ENCODE peak calls at places on chromosomes 2 and 18, in four cellular contexts. N is fibroblast of mammary gland, H is left lung, B is cardiac muscle cell. L is an unnamed sample.
A peak's percentile ranks its signal among the peaks of the same experiment; 100 is the strongest.

GRCh38 chr2:145832681-145833080 is 1312.8 kb upstream of the ZEB2 start:
- DNase-seq in N (no peak), H (no peak), B (no peak), L (no peak)

GRCh38 chr2:16060125-16060935 is 120.0 kb downstream of the MYCN start:
- DNase-seq in N (no peak), H (no peak), B (no peak), L (no peak)

GRCh38 chr2:8719528-8719927 is 37.7 kb downstream of the ID2 start:
- DNase-seq in N (peak; percentile 69), H (no peak), B (peak; percentile 15), L (peak; percentile 5)

GRCh38 chr2:85851253-85851955 is 37.4 kb downstream of the ST3GAL5 start:
- DNase-seq in N (peak; percentile 28), H (no peak), B (no peak), L (no peak)

GRCh38 chr2:15798716-15799431 is 141.5 kb upstream of the MYCN start:
- DNase-seq in N (no peak), H (no peak), B (no peak), L (no peak)

GRCh38 chr18:62663731-62664336 is 51.5 kb upstream of the PHLPP1 start:
- DNase-seq in N (peak; percentile 79), H (no peak), B (peak; percentile 18), L (peak; percentile 42)

GRCh38 chr2:96260404-96261260 is 5.2 kb downstream of the TMEM127 start:
- DNase-seq in N (peak; percentile 94), H (peak; percentile 62), B (peak; percentile 83), L (peak; percentile 84)

GRCh38 chr2:176164803-176165597 is 7.9 kb downstream of the HOXD3 start:
- DNase-seq in N (no peak), H (no peak), B (no peak), L (no peak)

GRCh38 chr18:37481491-37481890 is 84.1 kb downstream of the CELF4 start:
- DNase-seq in N (peak; percentile 3), H (no peak), B (peak; percentile 18), L (no peak)

GRCh38 chr2:203777030-203777429 is 70.6 kb downstream of the CD28 start:
- DNase-seq in N (no peak), H (no peak), B (peak; percentile 65), L (no peak)

GRCh38 chr2:8234757-8235374 is 447.0 kb upstream of the ID2 start:
- DNase-seq in N (no peak), H (no peak), B (no peak), L (no peak)

GRCh38 chr18:9094307-9095226 is 7.9 kb upstream of the NDUFV2 start:
- DNase-seq in N (peak; percentile 82), H (no peak), B (peak; percentile 71), L (peak; percentile 94)

GRCh38 chr18:70931942-70932814 is 643.3 kb downstream of the SOCS6 start:
- DNase-seq in N (peak; percentile 45), H (no peak), B (peak; percentile 71), L (peak; percentile 50)

GRCh38 chr18:71784777-71785176 is 759.4 kb downstream of the CBLN2 start:
- DNase-seq in N (peak; percentile 5), H (no peak), B (peak; percentile 18), L (no peak)

GRCh38 chr2:25517701-25518100 is 155.7 kb downstream of the DTNB start:
- DNase-seq in N (no peak), H (no peak), B (no peak), L (no peak)

GRCh38 chr2:140454717-140455116 is 1674.5 kb upstream of the NXPH2 start:
- DNase-seq in N (peak; percentile 78), H (no peak), B (peak; percentile 40), L (peak; percentile 75)

GRCh38 chr2:61910603-61911002 is 5.1 kb downstream of the COMMD1 start:
- DNase-seq in N (peak; percentile 17), H (no peak), B (no peak), L (no peak)

GRCh38 chr2:134518101-134518500 is 200.7 kb downstream of the TMEM163 start:
- DNase-seq in N (no peak), H (no peak), B (no peak), L (no peak)

GRCh38 chr2:26178746-26179436 is 6.0 kb downstream of the GAREM2 start:
- DNase-seq in N (peak; percentile 21), H (no peak), B (peak; percentile 26), L (no peak)

GRCh38 chr2:70626254-70626990 is 72.8 kb upstream of the TGFA start:
- DNase-seq in N (no peak), H (no peak), B (no peak), L (no peak)

GRCh38 chr2:122028371-122029102 is 273.1 kb downstream of the TSN start:
- DNase-seq in N (peak; percentile 58), H (no peak), B (peak; percentile 85), L (peak; percentile 23)

GRCh38 chr2:88829607-88830463 is 138.4 kb downstream of the RPIA start:
- DNase-seq in N (no peak), H (no peak), B (no peak), L (no peak)

GRCh38 chr2:201769664-201770373 is 10.9 kb downstream of the ALS2 start:
- DNase-seq in N (peak; percentile 24), H (no peak), B (no peak), L (no peak)

GRCh38 chr2:6203297-6203959 is 511.2 kb downstream of the SOX11 start:
- DNase-seq in N (no peak), H (no peak), B (no peak), L (no peak)

GRCh38 chr2:160388464-160389263 is 104.9 kb downstream of the RBMS1 start:
- DNase-seq in N (peak; percentile 87), H (peak; percentile 69), B (no peak), L (no peak)

GRCh38 chr2:3641841-3642421 is 16.1 kb upstream of the ALLC start:
- DNase-seq in N (peak; percentile 40), H (peak; percentile 24), B (peak; percentile 62), L (no peak)

GRCh38 chr2:106342801-106343200 is 125.4 kb downstream of the RGPD3 start:
- DNase-seq in N (no peak), H (no peak), B (no peak), L (no peak)

GRCh38 chr2:10447300-10448207 is 573 bp downstream of the ODC1 start:
- DNase-seq in N (peak; percentile 38), H (no peak), B (peak; percentile 43), L (peak; percentile 44)

GRCh38 chr2:99572798-99573197 is 83.0 kb upstream of the REV1 start:
- DNase-seq in N (no peak), H (no peak), B (no peak), L (no peak)

GRCh38 chr18:30819619-30820018 is 222.9 kb downstream of the DSC3 start:
- DNase-seq in N (no peak), H (no peak), B (no peak), L (no peak)

GRCh38 chr2:56685205-56685604 is 501.4 kb downstream of the CCDC85A start:
- DNase-seq in N (no peak), H (no peak), B (no peak), L (no peak)

GRCh38 chr2:79373359-79374115 is 139.3 kb upstream of the CTNNA2 start:
- DNase-seq in N (no peak), H (no peak), B (no peak), L (no peak)

DNA sequence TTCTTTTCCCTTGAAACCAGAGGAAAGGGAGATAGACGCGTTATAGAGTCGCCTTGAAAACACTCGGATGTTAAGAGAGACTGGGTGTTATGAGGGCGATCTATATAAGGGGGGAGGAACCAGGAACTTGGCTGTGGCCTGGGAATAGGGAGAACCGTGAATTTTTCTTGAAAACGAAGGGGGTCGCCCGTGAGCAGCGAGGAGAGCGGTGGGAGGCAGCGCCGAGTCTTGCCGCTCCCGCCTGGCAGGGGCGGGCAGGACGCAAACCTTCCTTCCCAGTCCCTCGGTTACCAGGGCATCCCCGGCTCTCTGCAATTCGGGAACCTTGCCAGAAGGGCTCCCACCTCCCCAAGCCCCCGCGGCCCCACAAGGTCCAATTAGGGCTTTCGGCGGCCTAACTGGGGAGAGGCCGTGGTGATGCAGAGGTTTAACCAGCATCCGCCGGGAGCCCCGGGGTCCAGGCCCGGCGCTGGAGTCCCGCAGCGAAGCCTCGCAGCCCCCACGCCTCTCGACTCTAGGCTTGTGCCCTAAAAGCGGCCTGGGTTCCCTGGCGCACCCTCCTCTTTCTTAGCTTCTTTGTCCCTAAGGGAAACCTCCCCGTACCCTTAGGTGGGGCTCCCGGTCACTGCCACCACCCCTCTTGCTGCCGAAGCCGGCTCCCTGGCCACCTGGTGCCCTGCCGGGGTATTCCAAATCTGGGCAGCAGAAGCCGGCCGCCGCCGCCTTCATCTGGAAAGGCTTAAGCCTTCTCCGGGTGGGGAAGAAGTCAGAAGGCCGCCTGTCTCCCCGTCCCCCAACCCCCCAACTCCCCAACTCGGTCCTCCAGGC is 708 bp upstream of the FHOD3 start:
- DNase-seq in N (peak; percentile 78), H (peak; percentile 60), B (peak; percentile 93), L (peak; percentile 83)
- TF ChIP-seq CTCF in N (peak; percentile 51), H (no peak), B (peak; percentile 42), L (peak; percentile 65)

GRCh38 chr2:60079562-60079961 is 473.9 kb downstream of the BCL11A start:
- DNase-seq in N (no peak), H (no peak), B (no peak), L (no peak)
- H3K4me3 ChIP-seq in N (no peak overlapping the region), H (no peak overlapping the region), B (no peak overlapping the region), L (no peak overlapping the region)

GRCh38 chr2:232030229-232030628 is 68.7 kb downstream of the DIS3L2 start:
- DNase-seq in N (no peak), H (no peak), B (no peak), L (no peak)
- TF ChIP-seq CTCF in N (peak; percentile 24), H (no peak), B (peak; percentile 18), L (peak; percentile 23)

GRCh38 chr2:48445091-48445725 is 84.7 kb upstream of the STON1 start:
- DNase-seq in N (no peak), H (no peak), B (no peak), L (no peak)

GRCh38 chr2:48444404-48444803 is 85.5 kb upstream of the STON1 start:
- DNase-seq in N (no peak), H (no peak), B (no peak), L (no peak)

GRCh38 chr2:48439102-48439501 is 90.9 kb upstream of the STON1 start:
- DNase-seq in N (no peak), H (no peak), B (no peak), L (no peak)

GRCh38 chr2:48440103-48440390 is 89.9 kb upstream of the STON1 start:
- DNase-seq in N (no peak), H (no peak), B (no peak), L (no peak)

GRCh38 chr2:48442610-48443360 is 87.2 kb upstream of the STON1 start:
- DNase-seq in N (no peak), H (no peak), B (no peak), L (no peak)
- H3K4me3 ChIP-seq in N (no peak overlapping the region), H (no peak overlapping the region), B (no peak overlapping the region), L (no peak overlapping the region)

GRCh38 chr2:236177967-236178909 is 10.1 kb upstream of the GBX2 start:
- DNase-seq in N (peak; percentile 51), H (peak; percentile 45), B (peak; percentile 74), L (peak; percentile 53)

GRCh38 chr2:236177604-236177966 is 9.4 kb upstream of the GBX2 start:
- DNase-seq in N (peak; percentile 37), H (no peak), B (peak; percentile 51), L (no peak)

GRCh38 chr2:236174608-236175001 is 6.4 kb upstream of the GBX2 start:
- DNase-seq in N (no peak), H (no peak), B (no peak), L (no peak)

GRCh38 chr2:236176951-236177350 is 8.8 kb upstream of the GBX2 start:
- DNase-seq in N (no peak), H (no peak), B (no peak), L (no peak)

DNA sequence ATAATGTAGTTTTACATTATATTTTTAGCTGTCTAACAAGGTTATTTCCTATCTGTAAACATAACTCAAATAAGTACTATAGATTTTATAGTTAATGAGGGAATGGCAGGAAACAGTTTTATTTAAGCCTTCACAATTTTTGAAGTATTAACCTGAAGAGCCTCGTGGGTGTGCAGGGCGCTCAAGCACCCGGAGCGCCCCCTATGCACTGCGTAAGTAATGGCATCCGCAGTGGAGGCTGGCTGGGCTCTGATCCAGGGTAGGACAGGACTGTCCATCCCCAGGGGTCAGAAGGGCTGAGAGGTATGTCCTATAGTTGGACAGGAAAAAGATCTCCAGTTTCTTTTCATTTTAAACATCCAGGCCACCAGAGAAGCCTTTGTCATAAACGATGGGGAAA is 8.2 kb upstream of the GBX2 start:
- DNase-seq in N (peak; percentile 34), H (no peak), B (peak; percentile 58), L (no peak)
- TF ChIP-seq CTCF in N (peak; percentile 55), H (peak; percentile 36), B (peak; percentile 75), L (peak; percentile 69)